ENCODE peak calls at places on chromosomes 16 and 17, in five cellular contexts. One of them, this sample, is unnamed.

GRCh38 chr16:50549561-50549915 is 1.3 kb downstream of the NKD1 start:
- DNase-seq in KG1: no peak
- DNase-seq in neural crest cell: no peak
- DNase-seq in HCT116: no peak
- DNase-seq in activated naive CD4-positive, alpha-beta T cell: no peak
- DNase-seq in this sample: no peak

GRCh38 chr17:76204277-76204676 is 36.0 kb downstream of the RNF157 start:
- DNase-seq in KG1: no peak
- DNase-seq in neural crest cell: no peak
- DNase-seq in HCT116: no peak
- DNase-seq in activated naive CD4-positive, alpha-beta T cell: no peak
- DNase-seq in this sample: no peak

GRCh38 chr16:87735270-87736002 is 30.4 kb downstream of the KLHDC4 start:
- DNase-seq in KG1: no peak
- DNase-seq in neural crest cell: no peak
- DNase-seq in HCT116: no peak
- DNase-seq in activated naive CD4-positive, alpha-beta T cell: no peak
- DNase-seq in this sample: no peak

GRCh38 chr17:48358203-48358602 is 71.8 kb downstream of the SKAP1 start:
- DNase-seq in KG1: no peak
- DNase-seq in neural crest cell: no peak
- DNase-seq in HCT116: no peak
- DNase-seq in activated naive CD4-positive, alpha-beta T cell: no peak
- DNase-seq in this sample: no peak

GRCh38 chr17:44390250-44390649 is 801 bp upstream of the ITGA2B start:
- DNase-seq in KG1: no peak
- DNase-seq in neural crest cell: no peak
- DNase-seq in HCT116: no peak
- DNase-seq in activated naive CD4-positive, alpha-beta T cell: no peak
- DNase-seq in this sample: no peak

GRCh38 chr16:86609661-86610060 is 31.3 kb downstream of the FOXL1 start:
- DNase-seq in KG1: no peak
- DNase-seq in neural crest cell: no peak
- DNase-seq in HCT116: no peak
- DNase-seq in activated naive CD4-positive, alpha-beta T cell: no peak
- DNase-seq in this sample: no peak

GRCh38 chr17:46144246-46144645 is 49.0 kb downstream of the KANSL1 start:
- DNase-seq in KG1: no peak
- DNase-seq in neural crest cell: no peak
- DNase-seq in HCT116: no peak
- DNase-seq in activated naive CD4-positive, alpha-beta T cell: no peak
- DNase-seq in this sample: no peak

GRCh38 chr17:48241131-48241591 is 133.6 kb downstream of the SNX11 start:
- DNase-seq in KG1: no peak
- DNase-seq in neural crest cell: no peak
- DNase-seq in HCT116: peak
- DNase-seq in activated naive CD4-positive, alpha-beta T cell: no peak
- DNase-seq in this sample: no peak

GRCh38 chr16:53094013-53094630 is 39.3 kb downstream of the CHD9 start:
- DNase-seq in KG1: peak
- DNase-seq in neural crest cell: no peak
- DNase-seq in HCT116: no peak
- DNase-seq in activated naive CD4-positive, alpha-beta T cell: no peak
- DNase-seq in this sample: peak

GRCh38 chr16:81251871-81252270 is 13.4 kb downstream of the BCO1 start:
- DNase-seq in KG1: no peak
- DNase-seq in neural crest cell: no peak
- DNase-seq in HCT116: no peak
- DNase-seq in activated naive CD4-positive, alpha-beta T cell: no peak
- DNase-seq in this sample: no peak

GRCh38 chr16:67461600-67462278 is 19.2 kb downstream of the ATP6V0D1 start:
- DNase-seq in KG1: no peak
- DNase-seq in neural crest cell: no peak
- DNase-seq in HCT116: no peak
- DNase-seq in activated naive CD4-positive, alpha-beta T cell: no peak
- DNase-seq in this sample: no peak

This sample was measured in left lung.